ENCODE peak calls at places on chromosomes 13 and 19, in ten cellular contexts. One of them, this sample, is unnamed.

GRCh38 chr19:55377356-55378131 is 918 bp downstream of the TMEM190 start:
- DNase-seq in NCI-H69: peak; percentile 69
- DNase-seq in stomach: no peak
- DNase-seq in OCI-LY7: no peak
- DNase-seq in effector memory CD4-positive, alpha-beta T cell: no peak
- DNase-seq in neuronal stem cell: no peak
- DNase-seq in iPS-NIHi11: no peak
- DNase-seq in kidney tubule cell: no peak
- DNase-seq in cardiac septum: no peak
- DNase-seq in activated CD4-positive, CD25-positive, alpha-beta regulatory T cell treated with anti-CD3 and anti-CD28 coated beads, Interleukin-2, amount 50 U/mL, for 16 hours: no peak
- DNase-seq in this sample: no peak

GRCh38 chr13:45143346-45143751 is 23.0 kb downstream of the GTF2F2 start:
- DNase-seq in NCI-H69: no peak
- DNase-seq in stomach: no peak
- DNase-seq in OCI-LY7: no peak
- DNase-seq in effector memory CD4-positive, alpha-beta T cell: no peak
- DNase-seq in neuronal stem cell: no peak
- DNase-seq in iPS-NIHi11: no peak
- DNase-seq in kidney tubule cell: no peak
- DNase-seq in cardiac septum: no peak
- DNase-seq in activated CD4-positive, CD25-positive, alpha-beta regulatory T cell treated with anti-CD3 and anti-CD28 coated beads, Interleukin-2, amount 50 U/mL, for 16 hours: no peak
- DNase-seq in this sample: no peak

GRCh38 chr13:98950705-98951104 is 27.2 kb downstream of the DOCK9 start:
- DNase-seq in NCI-H69: no peak
- DNase-seq in stomach: no peak
- DNase-seq in OCI-LY7: no peak
- DNase-seq in effector memory CD4-positive, alpha-beta T cell: no peak
- DNase-seq in neuronal stem cell: no peak
- DNase-seq in iPS-NIHi11: no peak
- DNase-seq in kidney tubule cell: no peak
- DNase-seq in cardiac septum: no peak
- DNase-seq in activated CD4-positive, CD25-positive, alpha-beta regulatory T cell treated with anti-CD3 and anti-CD28 coated beads, Interleukin-2, amount 50 U/mL, for 16 hours: no peak
- DNase-seq in this sample: no peak

GRCh38 chr13:95217920-95218830 is 83.1 kb downstream of the ABCC4 start:
- DNase-seq in NCI-H69: no peak
- DNase-seq in stomach: no peak
- DNase-seq in OCI-LY7: no peak
- DNase-seq in effector memory CD4-positive, alpha-beta T cell: no peak
- DNase-seq in neuronal stem cell: no peak
- DNase-seq in iPS-NIHi11: no peak
- DNase-seq in kidney tubule cell: no peak
- DNase-seq in cardiac septum: no peak
- DNase-seq in activated CD4-positive, CD25-positive, alpha-beta regulatory T cell treated with anti-CD3 and anti-CD28 coated beads, Interleukin-2, amount 50 U/mL, for 16 hours: no peak
- DNase-seq in this sample: no peak

GRCh38 chr19:6963937-6964336 is 57.3 kb downstream of the MBD3L2B start:
- DNase-seq in NCI-H69: no peak
- DNase-seq in stomach: no peak
- DNase-seq in OCI-LY7: peak; percentile 41
- DNase-seq in effector memory CD4-positive, alpha-beta T cell: no peak
- DNase-seq in neuronal stem cell: no peak
- DNase-seq in iPS-NIHi11: no peak
- DNase-seq in kidney tubule cell: no peak
- DNase-seq in cardiac septum: no peak
- DNase-seq in activated CD4-positive, CD25-positive, alpha-beta regulatory T cell treated with anti-CD3 and anti-CD28 coated beads, Interleukin-2, amount 50 U/mL, for 16 hours: no peak
- DNase-seq in this sample: no peak

GRCh38 chr19:13751436-13751835 is 12.9 kb upstream of the MRI1 start:
- DNase-seq in NCI-H69: no peak
- DNase-seq in stomach: no peak
- DNase-seq in OCI-LY7: no peak
- DNase-seq in effector memory CD4-positive, alpha-beta T cell: no peak
- DNase-seq in neuronal stem cell: no peak
- DNase-seq in iPS-NIHi11: no peak
- DNase-seq in kidney tubule cell: no peak
- DNase-seq in cardiac septum: no peak
- DNase-seq in activated CD4-positive, CD25-positive, alpha-beta regulatory T cell treated with anti-CD3 and anti-CD28 coated beads, Interleukin-2, amount 50 U/mL, for 16 hours: no peak
- DNase-seq in this sample: no peak

GRCh38 chr13:114134944-114135610 is 2.7 kb upstream of the RASA3 start:
- DNase-seq in NCI-H69: no peak
- DNase-seq in stomach: no peak
- DNase-seq in OCI-LY7: no peak
- DNase-seq in effector memory CD4-positive, alpha-beta T cell: no peak
- DNase-seq in neuronal stem cell: no peak
- DNase-seq in iPS-NIHi11: no peak
- DNase-seq in kidney tubule cell: no peak
- DNase-seq in cardiac septum: no peak
- DNase-seq in activated CD4-positive, CD25-positive, alpha-beta regulatory T cell treated with anti-CD3 and anti-CD28 coated beads, Interleukin-2, amount 50 U/mL, for 16 hours: no peak
- DNase-seq in this sample: no peak

GRCh38 chr19:1860133-1860775 is 3.1 kb downstream of the KLF16 start:
- DNase-seq in NCI-H69: peak; percentile 86
- DNase-seq in stomach: no peak
- DNase-seq in OCI-LY7: peak; percentile 62
- DNase-seq in effector memory CD4-positive, alpha-beta T cell: peak; percentile 56
- DNase-seq in neuronal stem cell: peak; percentile 78
- DNase-seq in iPS-NIHi11: no peak
- DNase-seq in kidney tubule cell: peak; percentile 77
- DNase-seq in cardiac septum: no peak
- DNase-seq in activated CD4-positive, CD25-positive, alpha-beta regulatory T cell treated with anti-CD3 and anti-CD28 coated beads, Interleukin-2, amount 50 U/mL, for 16 hours: no peak
- DNase-seq in this sample: peak; percentile 89

GRCh38 chr13:25062479-25062878 is 33.5 kb upstream of the PABPC3 start:
- DNase-seq in NCI-H69: no peak
- DNase-seq in stomach: no peak
- DNase-seq in OCI-LY7: no peak
- DNase-seq in effector memory CD4-positive, alpha-beta T cell: no peak
- DNase-seq in neuronal stem cell: no peak
- DNase-seq in iPS-NIHi11: no peak
- DNase-seq in kidney tubule cell: no peak
- DNase-seq in cardiac septum: no peak
- DNase-seq in activated CD4-positive, CD25-positive, alpha-beta regulatory T cell treated with anti-CD3 and anti-CD28 coated beads, Interleukin-2, amount 50 U/mL, for 16 hours: no peak
- DNase-seq in this sample: peak; percentile 41